ENCODE peak calls at places on chromosomes 7 and 10, in seven cellular contexts. One of them, this sample, is unnamed.

GRCh38 chr7:120990468-120991118 is 2.1 kb downstream of the CPED1 start:
- DNase-seq in fibroblast of pulmonary artery: peak
- DNase-seq in activated B cell treated with CpG ODN at 0.5 μM for 24 hours: no peak
- DNase-seq in cardiac muscle cell: no peak
- DNase-seq in lung: no peak
- DNase-seq in HFFc6: no peak
- DNase-seq in heart left ventricle: no peak
- DNase-seq in this sample: no peak

GRCh38 chr7:70776627-70777101 is 355.3 kb upstream of the GALNT17 start:
- DNase-seq in fibroblast of pulmonary artery: peak
- DNase-seq in activated B cell treated with CpG ODN at 0.5 μM for 24 hours: no peak
- DNase-seq in cardiac muscle cell: peak
- DNase-seq in lung: no peak
- DNase-seq in HFFc6: no peak
- DNase-seq in heart left ventricle: no peak
- DNase-seq in this sample: no peak

GRCh38 chr10:7892146-7892545 is 73.8 kb downstream of the TAF3 start:
- DNase-seq in fibroblast of pulmonary artery: peak
- DNase-seq in activated B cell treated with CpG ODN at 0.5 μM for 24 hours: no peak
- DNase-seq in cardiac muscle cell: peak
- DNase-seq in lung: no peak
- DNase-seq in HFFc6: no peak
- DNase-seq in heart left ventricle: no peak
- DNase-seq in this sample: no peak

GRCh38 chr7:150845471-150845870 is 6.8 kb upstream of the AOC1 start:
- DNase-seq in fibroblast of pulmonary artery: no peak
- DNase-seq in activated B cell treated with CpG ODN at 0.5 μM for 24 hours: no peak
- DNase-seq in cardiac muscle cell: peak
- DNase-seq in lung: no peak
- DNase-seq in HFFc6: no peak
- DNase-seq in heart left ventricle: peak
- DNase-seq in this sample: no peak

GRCh38 chr10:7872041-7872442 is 53.7 kb downstream of the TAF3 start:
- DNase-seq in fibroblast of pulmonary artery: peak
- DNase-seq in activated B cell treated with CpG ODN at 0.5 μM for 24 hours: no peak
- DNase-seq in cardiac muscle cell: peak
- DNase-seq in lung: no peak
- DNase-seq in HFFc6: no peak
- DNase-seq in heart left ventricle: no peak
- DNase-seq in this sample: no peak

GRCh38 chr7:107201795-107202450 is 33.1 kb downstream of the HBP1 start:
- DNase-seq in fibroblast of pulmonary artery: peak
- DNase-seq in activated B cell treated with CpG ODN at 0.5 μM for 24 hours: no peak
- DNase-seq in cardiac muscle cell: peak
- DNase-seq in lung: no peak
- DNase-seq in HFFc6: peak
- DNase-seq in heart left ventricle: peak
- DNase-seq in this sample: no peak

GRCh38 chr10:76509501-76509900 is 1078.1 kb downstream of the LRMDA start:
- DNase-seq in fibroblast of pulmonary artery: peak
- DNase-seq in activated B cell treated with CpG ODN at 0.5 μM for 24 hours: no peak
- DNase-seq in cardiac muscle cell: peak
- DNase-seq in lung: no peak
- DNase-seq in HFFc6: no peak
- DNase-seq in heart left ventricle: no peak
- DNase-seq in this sample: no peak

GRCh38 chr7:134781171-134781570 is 1.7 kb downstream of the CALD1 start:
- DNase-seq in fibroblast of pulmonary artery: peak
- DNase-seq in activated B cell treated with CpG ODN at 0.5 μM for 24 hours: no peak
- DNase-seq in cardiac muscle cell: no peak
- DNase-seq in lung: no peak
- DNase-seq in HFFc6: no peak
- DNase-seq in heart left ventricle: no peak
- DNase-seq in this sample: no peak

GRCh38 chr10:124949543-124949942 is 7.6 kb downstream of the ZRANB1 start:
- DNase-seq in fibroblast of pulmonary artery: peak
- DNase-seq in activated B cell treated with CpG ODN at 0.5 μM for 24 hours: no peak
- DNase-seq in cardiac muscle cell: peak
- DNase-seq in lung: no peak
- DNase-seq in HFFc6: no peak
- DNase-seq in heart left ventricle: no peak
- DNase-seq in this sample: no peak

GRCh38 chr10:21514101-21514807 is 11.2 kb downstream of the SKIDA1 start:
- DNase-seq in fibroblast of pulmonary artery: peak
- DNase-seq in activated B cell treated with CpG ODN at 0.5 μM for 24 hours: no peak
- DNase-seq in cardiac muscle cell: no peak
- DNase-seq in lung: no peak
- DNase-seq in HFFc6: no peak
- DNase-seq in heart left ventricle: no peak
- DNase-seq in this sample: no peak

GRCh38 chr10:102660891-102661613 is 16.8 kb downstream of the TRIM8 start:
- DNase-seq in fibroblast of pulmonary artery: peak
- DNase-seq in activated B cell treated with CpG ODN at 0.5 μM for 24 hours: no peak
- DNase-seq in cardiac muscle cell: peak
- DNase-seq in lung: peak
- DNase-seq in HFFc6: no peak
- DNase-seq in heart left ventricle: peak
- DNase-seq in this sample: peak

GRCh38 chr7:106767498-106768323 is 97.4 kb upstream of the PIK3CG start:
- DNase-seq in fibroblast of pulmonary artery: peak
- DNase-seq in activated B cell treated with CpG ODN at 0.5 μM for 24 hours: no peak
- DNase-seq in cardiac muscle cell: peak
- DNase-seq in lung: no peak
- DNase-seq in HFFc6: peak
- DNase-seq in heart left ventricle: no peak
- DNase-seq in this sample: no peak

GRCh38 chr10:37754538-37755323 is 102.7 kb downstream of the ZNF248 start:
- DNase-seq in fibroblast of pulmonary artery: no peak
- DNase-seq in activated B cell treated with CpG ODN at 0.5 μM for 24 hours: no peak
- DNase-seq in cardiac muscle cell: no peak
- DNase-seq in lung: no peak
- DNase-seq in HFFc6: peak
- DNase-seq in heart left ventricle: no peak
- DNase-seq in this sample: no peak

GRCh38 chr10:128036746-128037542 is 89.3 kb downstream of the MKI67 start:
- DNase-seq in fibroblast of pulmonary artery: peak
- DNase-seq in activated B cell treated with CpG ODN at 0.5 μM for 24 hours: no peak
- DNase-seq in cardiac muscle cell: peak
- DNase-seq in lung: no peak
- DNase-seq in HFFc6: no peak
- DNase-seq in heart left ventricle: no peak
- DNase-seq in this sample: peak

GRCh38 chr10:102782698-102783540 is 39.2 kb downstream of the WBP1L start:
- DNase-seq in fibroblast of pulmonary artery: peak
- DNase-seq in activated B cell treated with CpG ODN at 0.5 μM for 24 hours: no peak
- DNase-seq in cardiac muscle cell: peak
- DNase-seq in lung: peak
- DNase-seq in HFFc6: no peak
- DNase-seq in heart left ventricle: peak
- DNase-seq in this sample: no peak

GRCh38 chr10:70404906-70405824 is 1.2 kb downstream of the EIF4EBP2 start:
- DNase-seq in fibroblast of pulmonary artery: peak
- DNase-seq in activated B cell treated with CpG ODN at 0.5 μM for 24 hours: no peak
- DNase-seq in cardiac muscle cell: peak
- DNase-seq in lung: peak
- DNase-seq in HFFc6: peak
- DNase-seq in heart left ventricle: peak
- DNase-seq in this sample: peak

GRCh38 chr7:19062216-19062615 is 55.2 kb downstream of the TWIST1 start:
- DNase-seq in fibroblast of pulmonary artery: no peak
- DNase-seq in activated B cell treated with CpG ODN at 0.5 μM for 24 hours: no peak
- DNase-seq in cardiac muscle cell: no peak
- DNase-seq in lung: no peak
- DNase-seq in HFFc6: no peak
- DNase-seq in heart left ventricle: no peak
- DNase-seq in this sample: no peak

GRCh38 chr7:445020-445419 is 74.6 kb downstream of the PDGFA start:
- DNase-seq in fibroblast of pulmonary artery: no peak
- DNase-seq in activated B cell treated with CpG ODN at 0.5 μM for 24 hours: no peak
- DNase-seq in cardiac muscle cell: no peak
- DNase-seq in lung: no peak
- DNase-seq in HFFc6: no peak
- DNase-seq in heart left ventricle: no peak
- DNase-seq in this sample: no peak

GRCh38 chr7:445563-446288 is 73.9 kb downstream of the PDGFA start:
- DNase-seq in fibroblast of pulmonary artery: no peak
- DNase-seq in activated B cell treated with CpG ODN at 0.5 μM for 24 hours: no peak
- DNase-seq in cardiac muscle cell: no peak
- DNase-seq in lung: no peak
- DNase-seq in HFFc6: no peak
- DNase-seq in heart left ventricle: no peak
- DNase-seq in this sample: no peak

GRCh38 chr7:446289-446935 is 73.2 kb downstream of the PDGFA start:
- DNase-seq in fibroblast of pulmonary artery: no peak
- DNase-seq in activated B cell treated with CpG ODN at 0.5 μM for 24 hours: no peak
- DNase-seq in cardiac muscle cell: no peak
- DNase-seq in lung: no peak
- DNase-seq in HFFc6: no peak
- DNase-seq in heart left ventricle: no peak
- DNase-seq in this sample: no peak

GRCh38 chr7:443279-443833 is 76.3 kb downstream of the PDGFA start:
- DNase-seq in fibroblast of pulmonary artery: no peak
- DNase-seq in activated B cell treated with CpG ODN at 0.5 μM for 24 hours: no peak
- DNase-seq in cardiac muscle cell: no peak
- DNase-seq in lung: no peak
- DNase-seq in HFFc6: no peak
- DNase-seq in heart left ventricle: no peak
- DNase-seq in this sample: no peak

DNA sequence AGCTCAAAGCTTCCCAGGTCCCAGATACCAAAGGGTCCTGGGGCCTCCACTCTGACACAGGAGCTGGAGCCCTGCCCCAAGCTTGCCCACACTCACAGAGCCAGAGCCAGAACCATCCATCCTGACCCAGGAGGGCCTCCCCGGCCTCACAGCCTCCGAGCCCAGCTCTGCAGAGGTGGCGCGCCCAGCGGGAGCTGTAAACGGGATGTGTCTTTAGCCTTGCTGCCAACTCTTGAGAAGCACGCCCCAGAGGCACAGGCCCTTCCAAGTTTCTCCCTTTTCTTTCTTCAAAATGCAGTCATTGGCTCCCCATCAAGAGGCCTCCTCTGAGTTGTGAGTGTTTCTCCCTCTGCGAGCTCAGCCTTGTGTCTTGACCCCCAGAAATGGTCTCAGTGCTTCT is 75.0 kb downstream of the PDGFA start:
- DNase-seq in fibroblast of pulmonary artery: no peak
- DNase-seq in activated B cell treated with CpG ODN at 0.5 μM for 24 hours: no peak
- DNase-seq in cardiac muscle cell: peak
- DNase-seq in lung: no peak
- DNase-seq in HFFc6: no peak
- DNase-seq in heart left ventricle: no peak
- DNase-seq in this sample: no peak
- TF ChIP-seq CTCF in fibroblast of pulmonary artery: no peak
- TF ChIP-seq CTCF in activated B cell treated with CpG ODN at 0.5 μM for 24 hours: no peak
- TF ChIP-seq CTCF in cardiac muscle cell: no peak
- TF ChIP-seq CTCF in lung: no peak
- TF ChIP-seq CTCF in HFFc6: no peak
- TF ChIP-seq CTCF in heart left ventricle: no peak
- TF ChIP-seq CTCF in this sample: no peak

GRCh38 chr7:29326872-29327271 is 132.3 kb downstream of the CHN2 start:
- DNase-seq in fibroblast of pulmonary artery: no peak
- DNase-seq in activated B cell treated with CpG ODN at 0.5 μM for 24 hours: no peak
- DNase-seq in cardiac muscle cell: no peak
- DNase-seq in lung: no peak
- DNase-seq in HFFc6: no peak
- DNase-seq in heart left ventricle: no peak
- DNase-seq in this sample: no peak

GRCh38 chr7:29329686-29330085 is 135.1 kb downstream of the CHN2 start:
- DNase-seq in fibroblast of pulmonary artery: no peak
- DNase-seq in activated B cell treated with CpG ODN at 0.5 μM for 24 hours: no peak
- DNase-seq in cardiac muscle cell: no peak
- DNase-seq in lung: no peak
- DNase-seq in HFFc6: no peak
- DNase-seq in heart left ventricle: no peak
- DNase-seq in this sample: no peak

GRCh38 chr7:29328811-29329210 is 134.2 kb downstream of the CHN2 start:
- DNase-seq in fibroblast of pulmonary artery: no peak
- DNase-seq in activated B cell treated with CpG ODN at 0.5 μM for 24 hours: no peak
- DNase-seq in cardiac muscle cell: peak
- DNase-seq in lung: no peak
- DNase-seq in HFFc6: no peak
- DNase-seq in heart left ventricle: no peak
- DNase-seq in this sample: no peak

GRCh38 chr7:29327455-29327854 is 132.9 kb downstream of the CHN2 start:
- DNase-seq in fibroblast of pulmonary artery: no peak
- DNase-seq in activated B cell treated with CpG ODN at 0.5 μM for 24 hours: no peak
- DNase-seq in cardiac muscle cell: no peak
- DNase-seq in lung: no peak
- DNase-seq in HFFc6: no peak
- DNase-seq in heart left ventricle: no peak
- DNase-seq in this sample: no peak

GRCh38 chr7:29328050-29328449 is 133.5 kb downstream of the CHN2 start:
- DNase-seq in fibroblast of pulmonary artery: no peak
- DNase-seq in activated B cell treated with CpG ODN at 0.5 μM for 24 hours: no peak
- DNase-seq in cardiac muscle cell: no peak
- DNase-seq in lung: no peak
- DNase-seq in HFFc6: no peak
- DNase-seq in heart left ventricle: no peak
- DNase-seq in this sample: no peak
- TF ChIP-seq CTCF in fibroblast of pulmonary artery: no peak
- TF ChIP-seq CTCF in activated B cell treated with CpG ODN at 0.5 μM for 24 hours: no peak
- TF ChIP-seq CTCF in cardiac muscle cell: no peak
- TF ChIP-seq CTCF in lung: no peak
- TF ChIP-seq CTCF in HFFc6: no peak
- TF ChIP-seq CTCF in heart left ventricle: no peak
- TF ChIP-seq CTCF in this sample: no peak

GRCh38 chr7:42128703-42129102 is 108.3 kb downstream of the GLI3 start:
- DNase-seq in fibroblast of pulmonary artery: peak
- DNase-seq in activated B cell treated with CpG ODN at 0.5 μM for 24 hours: no peak
- DNase-seq in cardiac muscle cell: peak
- DNase-seq in lung: no peak
- DNase-seq in HFFc6: no peak
- DNase-seq in heart left ventricle: no peak
- DNase-seq in this sample: no peak
- TF ChIP-seq CTCF in fibroblast of pulmonary artery: peak
- TF ChIP-seq CTCF in activated B cell treated with CpG ODN at 0.5 μM for 24 hours: no peak
- TF ChIP-seq CTCF in cardiac muscle cell: peak
- TF ChIP-seq CTCF in lung: no peak
- TF ChIP-seq CTCF in HFFc6: peak
- TF ChIP-seq CTCF in heart left ventricle: no peak
- TF ChIP-seq CTCF in this sample: no peak

DNA sequence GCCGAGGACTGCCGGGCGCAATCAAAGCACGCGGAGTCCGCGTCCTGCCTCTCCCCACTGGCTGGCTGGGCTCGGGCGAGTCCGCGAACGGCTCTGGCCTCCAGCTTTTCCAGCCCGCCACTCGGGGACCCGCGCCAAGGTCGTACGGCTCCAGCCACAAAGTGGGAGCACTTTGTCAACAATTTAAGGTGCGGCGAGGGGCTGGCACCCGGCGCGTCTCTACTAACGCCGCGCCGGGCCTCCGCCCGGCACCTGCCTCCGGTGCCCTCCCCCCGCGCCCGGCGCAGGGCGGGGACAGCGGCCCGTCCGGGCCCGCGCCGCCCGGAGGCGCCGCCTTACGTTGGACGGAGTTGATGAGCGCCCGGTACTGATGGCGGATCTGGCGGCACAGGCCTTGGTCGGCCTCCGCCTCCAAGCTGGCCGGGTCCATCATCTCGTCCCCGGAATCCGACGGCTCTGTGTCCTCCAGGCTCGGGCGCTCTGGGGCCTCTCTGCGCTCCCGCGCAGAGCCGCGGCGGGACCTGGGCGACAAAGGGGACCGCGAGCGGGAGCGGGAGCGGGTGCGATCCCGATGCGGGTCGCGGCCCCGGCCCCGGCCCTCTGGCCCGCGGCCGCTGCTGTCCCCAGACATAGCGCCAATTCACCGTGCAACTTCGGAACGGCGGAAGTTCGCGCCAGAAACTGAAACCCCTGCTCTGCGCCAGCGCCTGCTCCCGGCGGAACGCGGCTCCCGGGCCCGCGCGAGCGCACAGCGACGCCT is at the start of gene NSMCE4A:
- DNase-seq in fibroblast of pulmonary artery: peak
- DNase-seq in activated B cell treated with CpG ODN at 0.5 μM for 24 hours: peak
- DNase-seq in cardiac muscle cell: peak
- DNase-seq in lung: peak
- DNase-seq in HFFc6: peak
- DNase-seq in heart left ventricle: peak
- DNase-seq in this sample: peak
- TF ChIP-seq CTCF in fibroblast of pulmonary artery: no peak
- TF ChIP-seq CTCF in activated B cell treated with CpG ODN at 0.5 μM for 24 hours: no peak
- TF ChIP-seq CTCF in cardiac muscle cell: peak
- TF ChIP-seq CTCF in lung: peak
- TF ChIP-seq CTCF in HFFc6: no peak
- TF ChIP-seq CTCF in heart left ventricle: peak
- TF ChIP-seq CTCF in this sample: no peak

This sample was measured in spleen.